ENCODE peak calls at places on chromosomes 6 and 20, in six cellular contexts. D is ecto neural progenitor cell, U is G401, P is AG08395, M is AML-193, L is HFFc6. N is an unnamed sample.

GRCh38 chr6:27472182-27472616 is 706 bp downstream of the ZNF184 start:
- DNase-seq in D (no peak), M (peak; percentile 52), U (peak; percentile 79), P (peak; percentile 48), L (peak; percentile 68), N (peak; percentile 76)

GRCh38 chr6:2959909-2960719 is 11.3 kb downstream of the SERPINB6 start:
- DNase-seq in D (peak; percentile 56), P (peak; percentile 91), L (peak; percentile 88), M (no peak), U (no peak), N (no peak)

GRCh38 chr6:168939771-168940170 is 313.9 kb downstream of the THBS2 start:
- DNase-seq in L (no peak), P (no peak), D (no peak), M (no peak), U (no peak), N (no peak)

GRCh38 chr6:28683945-28684538 is 158.4 kb downstream of the GPX5 start:
- DNase-seq in U (peak; percentile 64), P (peak; percentile 50), M (peak; percentile 58), L (peak; percentile 60), D (no peak), N (no peak)

GRCh38 chr6:170057961-170058877 is 232.7 kb downstream of the DLL1 start:
- DNase-seq in M (no peak), P (no peak), L (no peak), D (no peak), U (no peak), N (peak; percentile 42)

GRCh38 chr6:109229536-109229935 is 134.2 kb downstream of the CEP57L1 start:
- DNase-seq in P (no peak), D (no peak), U (no peak), L (peak; percentile 23), M (no peak), N (no peak)

GRCh38 chr20:6940052-6940451 is 172.6 kb downstream of the BMP2 start:
- DNase-seq in U (no peak), L (no peak), P (no peak), D (peak; percentile 61), M (peak; percentile 39), N (no peak)

GRCh38 chr20:58619847-58620431 is 31.1 kb upstream of the STX16 start:
- DNase-seq in L (no peak), U (no peak), D (no peak), M (no peak), P (no peak), N (no peak)

GRCh38 chr6:15888798-15889772 is 226.3 kb upstream of the DTNBP1 start:
- DNase-seq in P (no peak), L (no peak), M (no peak), D (no peak), U (no peak), N (peak; percentile 62)

GRCh38 chr20:8646026-8646425 is 422.9 kb upstream of the PLCB4 start:
- DNase-seq in L (peak; percentile 63), D (no peak), M (no peak), P (peak; percentile 54), U (no peak), N (no peak)

GRCh38 chr6:143514996-143515760 is 3.7 kb upstream of the FUCA2 start:
- DNase-seq in U (peak; percentile 84), L (no peak), M (no peak), P (peak; percentile 58), D (no peak), N (peak; percentile 77)

GRCh38 chr6:50270427-50270826 is 220.7 kb upstream of the DEFB112 start:
- DNase-seq in L (no peak), U (no peak), M (no peak), P (no peak), D (no peak), N (no peak)

GRCh38 chr6:41439524-41440418 is 104.4 kb downstream of the NCR2 start:
- DNase-seq in M (peak; percentile 80), U (no peak), P (no peak), D (no peak), L (no peak), N (no peak)

GRCh38 chr6:131292145-131292938 is 157.1 kb downstream of the AKAP7 start:
- DNase-seq in P (no peak), M (no peak), L (no peak), D (no peak), U (no peak), N (no peak)

GRCh38 chr6:137157601-137158000 is 15.8 kb downstream of the IL22RA2 start:
- DNase-seq in D (no peak), L (no peak), P (no peak), U (no peak), M (no peak), N (no peak)

GRCh38 chr6:84635081-84635745 is 129.2 kb downstream of the TBX18 start:
- DNase-seq in U (no peak), L (peak; percentile 36), M (no peak), P (peak; percentile 62), D (no peak), N (no peak)

GRCh38 chr20:16178671-16179070 is 394.6 kb downstream of the KIF16B start:
- DNase-seq in U (no peak), D (no peak), L (no peak), P (no peak), M (no peak), N (no peak)

GRCh38 chr20:17504326-17504897 is 26.8 kb downstream of the BFSP1 start:
- DNase-seq in U (no peak), D (no peak), P (peak; percentile 26), M (peak; percentile 21), L (no peak), N (no peak)

GRCh38 chr6:31575335-31575901 is at the start of gene TNF:
- DNase-seq in P (no peak), M (no peak), U (no peak), L (peak; percentile 18), D (no peak), N (peak; percentile 69)

GRCh38 chr6:19472850-19473249 is 364.3 kb upstream of the ID4 start:
- DNase-seq in M (no peak), P (peak; percentile 17), D (no peak), U (no peak), L (no peak), N (no peak)

GRCh38 chr6:48123601-48124000 is 12.6 kb upstream of the PTCHD4 start:
- DNase-seq in M (no peak), L (no peak), D (no peak), U (no peak), P (no peak), N (no peak)

GRCh38 chr6:3157151-3157933 is at the start of gene TUBB2A:
- DNase-seq in U (peak; percentile 89), M (no peak), L (peak; percentile 64), P (peak; percentile 97), D (peak; percentile 89), N (peak; percentile 86)

GRCh38 chr6:133715270-133715669 is 173.6 kb upstream of the TCF21 start:
- DNase-seq in P (no peak), M (no peak), D (no peak), L (no peak), U (no peak), N (no peak)

GRCh38 chr20:64063389-64064144 is 569 bp downstream of the TCEA2 start:
- DNase-seq in M (no peak), U (no peak), L (no peak), P (no peak), D (no peak), N (no peak)

GRCh38 chr6:151441390-151442166 is 10.3 kb downstream of the RMND1 start:
- DNase-seq in P (no peak), M (no peak), L (no peak), U (no peak), D (no peak), N (no peak)

GRCh38 chr6:141989706-141989959 is 143.1 kb upstream of the GJE1 start:
- DNase-seq in M (no peak), U (no peak), L (no peak), D (no peak), P (no peak), N (no peak)

GRCh38 chr6:78910611-78911134 is 43.3 kb downstream of the IRAK1BP1 start:
- DNase-seq in P (no peak), M (no peak), D (peak; percentile 71), U (no peak), L (no peak), N (no peak)

GRCh38 chr6:168315626-168316025 is 4.0 kb downstream of the DACT2 start:
- DNase-seq in M (no peak), P (no peak), L (no peak), U (no peak), D (no peak), N (no peak)

GRCh38 chr6:28983838-28984237 is 21.3 kb downstream of the ZNF311 start:
- DNase-seq in P (no peak), M (no peak), U (no peak), D (no peak), L (no peak), N (no peak)